ENCODE peak calls at places on chromosomes 3 and 15, in ten cellular contexts. R is heart left ventricle, X is heart right ventricle, V is kidney epithelial cell, E is kidney, D is retinal pigment epithelial cell, I is bronchial epithelial cell, B is HFF-Myc, L is tibial nerve, H is astrocyte of the cerebellum. M is an unnamed sample.

GRCh38 chr15:28106294-28107110 is 7.4 kb upstream of the OCA2 start:
- DNase-seq in L (no peak), X (no peak), R (no peak), H (no peak), B (no peak), D (no peak), I (no peak), E (peak), V (no peak), M (no peak)

GRCh38 chr3:25412269-25412668 is 15.8 kb upstream of the RARB start:
- DNase-seq in E (no peak), R (no peak), X (no peak), L (no peak), H (no peak), I (peak), B (no peak), D (no peak), V (no peak), M (no peak)

GRCh38 chr3:105014631-105015030 is 352.1 kb upstream of the ALCAM start:
- DNase-seq in L (no peak), X (no peak), I (peak), R (no peak), B (no peak), D (no peak), E (no peak), H (no peak), V (no peak), M (no peak)

GRCh38 chr3:195811756-195812155 is at the start of gene MUC4:
- DNase-seq in E (no peak), L (no peak), X (no peak), H (no peak), I (no peak), B (no peak), V (no peak), D (no peak), R (no peak), M (no peak)

GRCh38 chr3:45473841-45474240 is 85.5 kb downstream of the LARS2 start:
- DNase-seq in E (no peak), H (peak), R (no peak), X (no peak), B (no peak), I (no peak), L (peak), D (no peak), V (no peak), M (peak)

GRCh38 chr3:187963003-187963676 is 190.8 kb upstream of the LPP start:
- DNase-seq in I (no peak), L (no peak), R (no peak), H (no peak), X (no peak), V (no peak), E (no peak), D (no peak), B (no peak), M (no peak)

GRCh38 chr15:92656089-92656488 is 514 bp upstream of the FAM174B start:
- DNase-seq in L (no peak), V (no peak), B (no peak), I (no peak), R (no peak), E (no peak), H (no peak), X (no peak), D (no peak), M (no peak)

GRCh38 chr3:42705962-42706585 is 3.5 kb upstream of the HHATL start:
- DNase-seq in X (no peak), L (no peak), B (no peak), V (no peak), I (no peak), E (no peak), H (no peak), R (no peak), D (no peak), M (no peak)

GRCh38 chr3:106765342-106765741 is 611.9 kb upstream of the CCDC54 start:
- DNase-seq in D (peak), I (peak), V (peak), R (no peak), B (no peak), H (peak), E (no peak), X (no peak), L (no peak), M (peak)

GRCh38 chr3:71171246-71171645 is 412.3 kb downstream of the FOXP1 start:
- DNase-seq in X (no peak), I (no peak), H (no peak), B (no peak), E (no peak), V (no peak), R (no peak), D (no peak), L (no peak), M (no peak)

GRCh38 chr15:89533861-89534544 is 37.6 kb upstream of the RHCG start:
- DNase-seq in L (no peak), E (no peak), X (no peak), B (no peak), I (no peak), H (peak), D (no peak), R (no peak), V (no peak), M (no peak)

GRCh38 chr3:64533565-64534317 is 154.1 kb downstream of the ADAMTS9 start:
- DNase-seq in E (peak), H (peak), R (peak), V (peak), I (peak), L (peak), B (peak), X (peak), D (peak), M (peak)

GRCh38 chr3:169750665-169751064 is 14.2 kb downstream of the TERC start:
- DNase-seq in H (no peak), I (no peak), X (no peak), B (no peak), D (no peak), L (no peak), E (no peak), R (no peak), V (no peak), M (no peak)

GRCh38 chr3:68363801-68364200 is 568.5 kb downstream of the TAFA4 start:
- DNase-seq in R (no peak), V (no peak), X (no peak), H (no peak), E (no peak), L (no peak), D (no peak), B (no peak), I (no peak), M (no peak)

GRCh38 chr3:143158549-143158988 is 39.0 kb downstream of the CHST2 start:
- DNase-seq in R (no peak), I (peak), D (no peak), V (no peak), L (no peak), H (no peak), X (no peak), B (no peak), E (no peak), M (no peak)

GRCh38 chr3:157104521-157104920 is 55.4 kb downstream of the CCNL1 start:
- DNase-seq in I (peak), E (no peak), B (no peak), X (no peak), D (no peak), V (no peak), L (no peak), H (no peak), R (no peak), M (no peak)

GRCh38 chr15:99983894-99984293 is 250.7 kb upstream of the LYSMD4 start:
- DNase-seq in L (no peak), I (no peak), R (no peak), H (no peak), D (no peak), B (no peak), X (no peak), V (no peak), E (peak), M (no peak)

GRCh38 chr3:194572944-194573491 is 60.2 kb downstream of the TMEM44 start:
- DNase-seq in H (no peak), R (no peak), I (peak), B (no peak), V (no peak), E (peak), D (no peak), L (no peak), X (no peak), M (no peak)

GRCh38 chr15:95605098-95605497 is 725.4 kb upstream of the NR2F2 start:
- DNase-seq in R (no peak), L (no peak), I (no peak), H (no peak), V (no peak), X (no peak), D (no peak), E (no peak), B (no peak), M (no peak)

GRCh38 chr3:58116161-58116955 is 94.4 kb downstream of the DNASE1L3 start:
- DNase-seq in H (no peak), R (no peak), D (no peak), L (no peak), I (no peak), V (no peak), E (peak), B (no peak), X (no peak), M (no peak)

GRCh38 chr15:45702041-45702440 is 67.2 kb downstream of the SQOR start:
- DNase-seq in D (no peak), L (no peak), R (no peak), E (no peak), X (no peak), V (no peak), H (no peak), B (no peak), I (peak), M (no peak)
- TF ChIP-seq CTCF in D (no peak), L (no peak), R (no peak), E (no peak), X (no peak), V (no peak), H (no peak), B (no peak), I (no peak), M (no peak)

DNA sequence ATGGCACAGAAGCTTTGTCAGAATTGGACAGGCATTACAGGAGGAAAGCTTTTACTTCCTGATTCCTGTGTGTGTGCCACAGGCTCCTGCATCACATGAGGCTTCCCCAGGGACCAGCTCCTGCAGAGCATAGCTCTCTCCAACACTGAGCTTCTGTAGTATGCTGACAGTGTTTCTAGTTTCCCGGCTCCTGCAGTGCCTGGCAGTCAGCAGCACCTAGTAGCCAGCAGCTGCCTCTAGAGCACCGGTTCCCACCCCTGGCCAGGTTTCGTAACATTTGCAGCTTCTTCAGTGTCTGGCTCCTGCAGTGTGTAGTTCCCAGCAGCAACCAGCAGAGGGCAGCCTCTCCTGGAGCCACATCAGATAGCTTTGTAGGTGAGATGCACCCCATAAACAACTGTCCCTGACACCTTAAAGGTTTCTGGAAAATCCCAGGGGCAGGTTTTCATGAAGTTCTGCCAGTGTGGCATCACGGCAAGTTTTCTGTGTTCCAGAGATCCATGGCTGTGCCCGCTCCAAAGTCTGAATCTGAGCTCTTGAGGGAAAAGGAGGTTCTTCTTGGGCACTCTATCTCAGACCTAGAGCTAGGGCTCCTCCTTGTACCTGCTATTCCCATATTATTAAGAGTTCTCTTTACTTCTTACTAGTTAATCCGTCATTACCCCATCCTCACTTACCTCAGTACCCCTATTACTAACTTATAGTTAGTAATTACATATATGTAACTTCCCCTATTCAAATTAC is 5.7 kb upstream of the TRA2B start:
- DNase-seq in X (peak), H (peak), R (peak), D (no peak), B (peak), V (no peak), L (peak), E (peak), I (peak), M (peak)
- TF ChIP-seq CTCF in X (peak), H (peak), R (peak), D (peak), B (peak), V (peak), L (peak), E (peak), I (peak), M (no peak)

GRCh38 chr3:120622457-120622856 is 26.3 kb downstream of the NDUFB4 start:
- DNase-seq in E (no peak), R (no peak), H (no peak), L (no peak), I (no peak), X (no peak), V (no peak), D (no peak), B (no peak), M (no peak)

GRCh38 chr3:120625199-120625598 is 29.1 kb downstream of the NDUFB4 start:
- DNase-seq in B (no peak), V (no peak), H (no peak), E (no peak), R (no peak), I (no peak), X (no peak), D (no peak), L (no peak), M (no peak)

GRCh38 chr3:120623719-120624093 is 27.6 kb downstream of the NDUFB4 start:
- DNase-seq in X (no peak), B (no peak), V (no peak), L (no peak), E (no peak), D (no peak), H (no peak), I (no peak), R (no peak), M (no peak)

GRCh38 chr3:120622870-120623718 is 27.0 kb downstream of the NDUFB4 start:
- DNase-seq in D (no peak), E (no peak), R (no peak), X (no peak), L (no peak), B (peak), V (no peak), I (peak), H (no peak), M (peak)
- TF ChIP-seq CTCF in D (no peak), E (no peak), R (no peak), X (no peak), L (no peak), B (peak), V (peak), I (no peak), H (no peak), M (no peak)

GRCh38 chr3:83559082-83559481 is 1399.7 kb upstream of the CADM2 start:
- DNase-seq in V (no peak), B (no peak), D (no peak), E (no peak), H (no peak), L (no peak), I (no peak), X (no peak), R (no peak), M (no peak)
- TF ChIP-seq CTCF in V (no peak), B (no peak), D (no peak), E (no peak), H (no peak), L (no peak), I (no peak), X (no peak), R (no peak), M (no peak)

GRCh38 chr3:13885704-13886010 is 5.8 kb upstream of the WNT7A start:
- DNase-seq in H (no peak), E (no peak), V (no peak), D (no peak), I (no peak), B (no peak), X (no peak), R (no peak), L (no peak), M (no peak)
- TF ChIP-seq CTCF in H (no peak), E (no peak), V (no peak), D (no peak), I (no peak), B (no peak), X (no peak), R (no peak), L (no peak), M (no peak)

GRCh38 chr3:55633333-55633732 is 146.2 kb upstream of the WNT5A start:
- DNase-seq in B (no peak), I (no peak), R (no peak), H (no peak), X (no peak), V (no peak), E (no peak), D (no peak), L (no peak), M (no peak)
- TF ChIP-seq CTCF in B (no peak), I (no peak), R (no peak), H (peak), X (no peak), V (no peak), E (no peak), D (peak), L (no peak), M (no peak)

GRCh38 chr3:129422897-129423296 is 5.5 kb downstream of the EFCAB12 start:
- DNase-seq in H (no peak), E (no peak), V (no peak), D (no peak), L (no peak), X (no peak), I (no peak), R (no peak), B (no peak), M (no peak)

GRCh38 chr3:129421236-129421883 is 7.1 kb downstream of the EFCAB12 start:
- DNase-seq in E (no peak), I (no peak), L (no peak), B (no peak), D (no peak), V (no peak), X (no peak), R (no peak), H (no peak), M (no peak)

GRCh38 chr3:129424185-129424841 is 4.1 kb downstream of the EFCAB12 start:
- DNase-seq in B (no peak), X (no peak), I (peak), D (no peak), L (no peak), R (no peak), H (no peak), V (no peak), E (no peak), M (no peak)

GRCh38 chr3:129419476-129419875 is 9.0 kb downstream of the EFCAB12 start:
- DNase-seq in X (no peak), E (no peak), D (no peak), B (no peak), H (no peak), V (no peak), L (no peak), R (no peak), I (no peak), M (no peak)

DNA sequence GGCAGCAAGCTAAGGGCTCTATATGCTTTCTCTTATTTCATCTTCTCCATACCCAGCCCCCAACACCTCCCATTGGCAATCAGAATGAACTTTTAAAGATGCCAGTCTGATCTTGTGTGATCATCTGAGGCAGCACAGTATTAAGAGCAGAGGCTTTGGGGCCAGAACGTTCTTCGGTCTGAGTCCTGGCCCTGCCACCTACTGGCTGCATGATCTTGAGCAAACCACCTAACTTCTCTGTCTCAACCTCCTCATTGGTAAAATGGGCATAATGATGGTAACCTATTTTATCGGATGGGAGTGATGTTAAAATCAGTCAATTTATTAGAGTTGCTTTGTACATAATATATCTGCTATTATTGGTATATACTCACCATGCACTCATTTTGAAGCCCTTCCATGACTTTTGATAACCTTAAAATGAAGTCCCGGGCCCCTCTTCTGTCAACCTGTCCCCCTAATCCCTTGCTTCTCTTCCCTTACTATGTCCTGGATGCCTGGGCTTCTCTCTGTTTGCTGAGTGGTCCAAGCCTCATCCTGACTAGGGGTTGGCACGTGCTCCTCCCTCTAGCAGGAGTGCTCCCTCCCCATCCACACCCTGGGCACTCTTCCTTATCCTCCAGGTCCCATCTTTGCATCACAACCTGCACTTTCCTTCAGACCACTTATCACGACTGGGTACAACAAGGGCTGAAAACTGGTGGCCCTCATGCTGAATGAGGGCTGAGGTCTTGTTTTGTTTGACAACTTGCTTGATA is 6.3 kb downstream of the EFCAB12 start:
- DNase-seq in X (no peak), E (no peak), R (no peak), L (no peak), H (no peak), V (no peak), D (no peak), I (no peak), B (no peak), M (no peak)
- TF ChIP-seq CTCF in X (no peak), E (no peak), R (no peak), L (no peak), H (peak), V (no peak), D (peak), I (peak), B (peak), M (no peak)

GRCh38 chr15:33242669-33243191 is 48.2 kb upstream of the FMN1 start:
- DNase-seq in E (no peak), L (no peak), H (no peak), D (no peak), V (peak), X (no peak), R (no peak), I (peak), B (no peak), M (no peak)
- TF ChIP-seq CTCF in E (peak), L (no peak), H (peak), D (peak), V (peak), X (no peak), R (no peak), I (peak), B (peak), M (peak)

M was measured in AG09319.